ENCODE peak calls at places on chromosomes 12 and 14, in five cellular contexts. S is coronary artery, W is type B pancreatic cell, Y is astrocyte of the spinal cord, K is tibial nerve. P is an unnamed sample.

GRCh38 chr14:87254331-87254730 is 738.7 kb downstream of the GALC start:
- DNase-seq in S (no peak), W (no peak), Y (no peak), K (no peak), P (no peak)

GRCh38 chr12:90301095-90301494 is 592.5 kb upstream of the ATP2B1 start:
- DNase-seq in S (no peak), W (no peak), Y (no peak), K (no peak), P (no peak)

GRCh38 chr12:60475825-60476224 is 880.0 kb downstream of the SLC16A7 start:
- DNase-seq in S (no peak), W (no peak), Y (no peak), K (no peak), P (no peak)

GRCh38 chr12:104546575-104546974 is 89.8 kb downstream of the CHST11 start:
- DNase-seq in S (no peak), W (no peak), Y (no peak), K (no peak), P (no peak)

GRCh38 chr14:102764220-102764671 is 13.0 kb upstream of the TRAF3 start:
- DNase-seq in S (no peak), W (no peak), Y (no peak), K (no peak), P (no peak)

GRCh38 chr14:93832665-93833064 is 44.4 kb upstream of the PRIMA1 start:
- DNase-seq in S (no peak), W (no peak), Y (no peak), K (no peak), P (no peak)

GRCh38 chr12:109540526-109541411 is 32.5 kb downstream of the MMAB start:
- DNase-seq in S (no peak), W (no peak), Y (no peak), K (no peak), P (no peak)

GRCh38 chr14:50388256-50388931 is 8.3 kb downstream of the CDKL1 start:
- DNase-seq in S (no peak), W (no peak), Y (no peak), K (no peak), P (no peak)

GRCh38 chr12:95214466-95214865 is 2.8 kb downstream of the FGD6 start:
- DNase-seq in S (no peak), W (no peak), Y (peak), K (no peak), P (no peak)

GRCh38 chr12:104737682-104738370 is 220.3 kb downstream of the SLC41A2 start:
- DNase-seq in S (no peak), W (no peak), Y (no peak), K (no peak), P (no peak)

GRCh38 chr14:96486705-96487104 is 15.5 kb upstream of the PAPOLA start:
- DNase-seq in S (no peak), W (no peak), Y (no peak), K (no peak), P (no peak)

GRCh38 chr14:63468273-63468672 is 74.9 kb downstream of the PPP2R5E start:
- DNase-seq in S (no peak), W (no peak), Y (no peak), K (no peak), P (no peak)

GRCh38 chr12:104955703-104956102 is 2.4 kb downstream of the SLC41A2 start:
- DNase-seq in S (no peak), W (no peak), Y (no peak), K (no peak), P (no peak)

GRCh38 chr12:51827925-51828818 is 20.3 kb downstream of the FIGNL2 start:
- DNase-seq in S (no peak), W (no peak), Y (peak), K (no peak), P (no peak)

GRCh38 chr14:105389976-105390848 is 8.1 kb upstream of the TEX22 start:
- DNase-seq in S (no peak), W (no peak), Y (no peak), K (no peak), P (no peak)

GRCh38 chr12:60148109-60148508 is 552.3 kb downstream of the SLC16A7 start:
- DNase-seq in S (no peak), W (no peak), Y (peak), K (no peak), P (no peak)

GRCh38 chr12:19190292-19191031 is 60.9 kb downstream of the PLEKHA5 start:
- DNase-seq in S (no peak), W (no peak), Y (peak), K (no peak), P (no peak)

GRCh38 chr12:119180380-119181040 is 1.8 kb downstream of the HSPB8 start:
- DNase-seq in S (no peak), W (no peak), Y (peak), K (no peak), P (no peak)

GRCh38 chr12:50162225-50162624 is 4.9 kb downstream of the CERS5 start:
- DNase-seq in S (no peak), W (no peak), Y (no peak), K (no peak), P (no peak)

GRCh38 chr12:50166776-50167025 is 468 bp downstream of the CERS5 start:
- DNase-seq in S (no peak), W (no peak), Y (no peak), K (no peak), P (no peak)

GRCh38 chr12:50164963-50165362 is 2.2 kb downstream of the CERS5 start:
- DNase-seq in S (no peak), W (no peak), Y (no peak), K (no peak), P (no peak)

DNA sequence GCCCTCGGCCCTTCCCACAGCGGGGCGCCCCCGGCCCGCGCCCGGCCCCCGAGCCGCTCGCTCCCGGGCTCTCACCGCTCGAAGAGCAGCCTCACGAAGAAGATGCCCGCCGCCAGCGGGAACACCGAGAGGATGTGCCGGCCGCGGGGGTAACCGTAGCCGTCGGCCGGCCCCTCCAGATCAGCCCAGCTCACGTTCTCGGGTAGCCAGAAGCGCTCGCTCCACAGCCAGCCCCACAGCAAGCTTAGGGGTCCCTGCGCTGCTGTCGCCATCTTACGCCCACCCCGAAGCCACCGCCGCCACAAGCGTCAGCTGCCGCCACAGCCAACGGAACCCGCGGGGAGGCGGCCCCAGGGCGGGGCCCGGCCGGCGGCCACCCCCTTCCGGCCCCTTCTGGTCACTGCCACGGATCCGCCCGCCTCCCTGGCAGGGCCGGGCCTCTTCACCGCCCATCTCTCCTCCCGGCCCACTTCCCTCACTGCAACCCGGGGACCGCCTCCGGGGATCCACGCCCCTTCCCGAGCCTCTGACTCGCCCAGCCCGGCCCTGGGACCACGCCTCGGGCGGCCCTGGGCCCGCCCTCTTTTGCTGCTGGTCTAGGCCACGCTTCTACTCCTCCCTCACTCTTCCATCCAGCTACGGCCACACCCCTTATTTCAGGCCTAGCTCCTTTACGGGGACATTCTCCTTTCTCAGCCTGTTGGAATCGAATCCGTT is at the start of gene CERS5:
- DNase-seq in S (peak), W (peak), Y (peak), K (peak), P (peak)
- TF ChIP-seq CTCF in S (no peak), W (peak), Y (no peak), K (peak), P (no peak)

DNA sequence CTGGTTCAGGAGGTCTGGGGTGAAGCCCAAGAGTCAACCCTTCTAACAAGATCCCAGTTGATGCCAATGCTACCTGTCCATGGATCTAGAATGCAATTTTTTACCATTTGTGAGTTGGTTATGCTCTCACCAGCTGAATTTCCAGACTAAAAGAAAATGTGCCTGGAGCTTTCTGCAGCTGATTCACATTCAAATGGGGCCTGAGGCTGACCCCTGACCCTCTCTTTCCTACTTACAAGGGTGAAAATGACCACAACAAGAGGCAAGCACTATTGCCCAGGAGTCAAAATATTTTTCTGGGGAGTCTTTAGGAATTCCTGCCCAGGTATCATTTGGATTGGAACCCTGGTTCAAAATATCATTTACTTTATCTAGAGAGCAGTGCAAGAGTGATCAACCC is 159.1 kb downstream of the SAMD4A start:
- DNase-seq in S (no peak), W (no peak), Y (no peak), K (no peak), P (no peak)
- TF ChIP-seq CTCF in S (no peak), W (no peak), Y (no peak), K (no peak), P (no peak)

GRCh38 chr12:6266431-6267006 is 44.0 kb upstream of the PLEKHG6 start:
- DNase-seq in S (no peak), W (no peak), Y (no peak), K (no peak), P (no peak)

GRCh38 chr12:6265038-6265405 is 45.5 kb upstream of the PLEKHG6 start:
- DNase-seq in S (no peak), W (no peak), Y (no peak), K (no peak), P (no peak)

GRCh38 chr12:6264402-6265037 is 46.0 kb upstream of the PLEKHG6 start:
- DNase-seq in S (no peak), W (no peak), Y (no peak), K (no peak), P (no peak)

GRCh38 chr12:6268484-6269157 is 41.9 kb upstream of the PLEKHG6 start:
- DNase-seq in S (no peak), W (no peak), Y (no peak), K (no peak), P (no peak)

GRCh38 chr12:6267007-6267721 is 43.3 kb upstream of the PLEKHG6 start:
- DNase-seq in S (no peak), W (no peak), Y (no peak), K (no peak), P (no peak)
- TF ChIP-seq CTCF in S (no peak), W (no peak), Y (no peak), K (no peak), P (no peak)

GRCh38 chr12:85856966-85857365 is 17.1 kb upstream of the NTS start:
- DNase-seq in S (peak), W (no peak), Y (no peak), K (no peak), P (no peak)
- TF ChIP-seq CTCF in S (no peak), W (no peak), Y (no peak), K (no peak), P (no peak)

GRCh38 chr14:24565766-24566165 is 10.3 kb downstream of the CTSG start:
- DNase-seq in S (no peak), W (no peak), Y (no peak), K (no peak), P (no peak)

GRCh38 chr14:24566318-24566717 is 9.7 kb downstream of the CTSG start:
- DNase-seq in S (no peak), W (no peak), Y (no peak), K (no peak), P (no peak)

GRCh38 chr14:24563505-24563904 is 12.5 kb downstream of the CTSG start:
- DNase-seq in S (no peak), W (no peak), Y (no peak), K (no peak), P (no peak)
- TF ChIP-seq CTCF in S (no peak), W (no peak), Y (no peak), K (no peak), P (no peak)

DNA sequence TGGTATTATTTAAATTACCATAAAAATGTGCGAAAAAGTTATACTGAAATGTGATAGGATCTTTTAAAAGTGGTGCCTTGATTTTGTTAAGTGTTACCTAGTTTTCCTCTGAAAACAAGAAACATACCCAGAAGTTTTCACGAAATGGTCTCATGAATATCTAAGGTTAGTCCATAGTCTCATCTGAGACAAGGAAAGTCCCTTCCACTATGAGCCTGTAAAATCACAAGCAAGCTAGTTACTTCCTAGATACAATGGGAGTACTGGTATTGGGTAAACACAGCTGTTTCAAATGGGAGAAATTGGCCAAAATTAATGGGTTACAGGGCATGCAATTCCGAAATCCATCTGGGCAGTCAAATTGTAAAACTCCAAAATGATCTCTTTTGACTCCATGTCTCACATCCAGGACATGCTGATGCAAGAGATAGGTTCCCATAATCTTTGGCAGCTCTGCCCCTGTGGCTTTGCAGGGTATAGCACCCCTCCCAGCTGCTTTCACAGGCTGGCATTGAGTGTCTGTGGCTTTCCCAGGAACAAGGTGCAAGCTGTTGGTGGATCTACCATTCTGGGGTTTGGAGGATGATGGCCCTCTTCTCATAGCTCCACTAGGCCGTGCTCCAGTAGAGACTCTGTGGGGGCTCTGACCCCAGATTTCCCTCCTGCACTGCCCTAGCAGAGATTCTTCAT is 271.4 kb downstream of the NAV3 start:
- DNase-seq in S (no peak), W (no peak), Y (no peak), K (no peak), P (no peak)
- TF ChIP-seq CTCF in S (no peak), W (peak), Y (no peak), K (no peak), P (no peak)